ENCODE peak calls at places on chromosomes 16 and 17, in nine cellular contexts. T, R, X, M, Z, L, Y, P and U are unnamed samples.

GRCh38 chr17:1676401-1676800 is 8.3 kb downstream of the PRPF8 start:
- DNase-seq in T (no peak), R (no peak), X (no peak), M (no peak), Z (no peak), L (no peak), Y (no peak), P (no peak), U (no peak)

GRCh38 chr17:53118948-53119347 is 703.8 kb upstream of the KIF2B start:
- DNase-seq in T (no peak), R (no peak), X (no peak), M (no peak), Z (no peak), L (no peak), Y (no peak), P (no peak), U (no peak)

GRCh38 chr16:9308300-9309209 is 217.1 kb downstream of the HAPSTR1 start:
- DNase-seq in T (no peak), R (no peak), X (no peak), M (no peak), Z (no peak), L (no peak), Y (no peak), P (no peak), U (no peak)

GRCh38 chr16:49012961-49013726 is 268.5 kb downstream of the CBLN1 start:
- DNase-seq in T (no peak), R (no peak), X (no peak), M (no peak), Z (no peak), L (no peak), Y (no peak), P (no peak), U (peak; percentile 84)

GRCh38 chr17:77400445-77400870 is 259.7 kb downstream of the SEC14L1 start:
- DNase-seq in T (peak; percentile 79), R (peak; percentile 64), X (no peak), M (peak; percentile 60), Z (peak; percentile 88), L (no peak), Y (no peak), P (peak; percentile 83), U (no peak)

GRCh38 chr17:35046740-35047283 is 16.7 kb downstream of the RFFL start:
- DNase-seq in T (peak; percentile 87), R (peak; percentile 12), X (no peak), M (no peak), Z (peak; percentile 52), L (peak; percentile 73), Y (no peak), P (peak; percentile 80), U (no peak)

GRCh38 chr16:82987767-82988166 is 361.0 kb downstream of the CDH13 start:
- DNase-seq in T (no peak), R (no peak), X (no peak), M (no peak), Z (no peak), L (peak; percentile 56), Y (no peak), P (peak; percentile 44), U (no peak)

GRCh38 chr16:88479795-88480760 is 27.0 kb downstream of the ZFPM1 start:
- DNase-seq in T (peak; percentile 71), R (no peak), X (no peak), M (no peak), Z (peak; percentile 46), L (no peak), Y (no peak), P (no peak), U (no peak)

GRCh38 chr17:9403207-9403606 is 172.4 kb downstream of the STX8 start:
- DNase-seq in T (no peak), R (no peak), X (no peak), M (no peak), Z (no peak), L (no peak), Y (no peak), P (no peak), U (no peak)